ENCODE peak calls at places on chromosome 18, in eight cellular contexts. J, Y, A, U, X, T, N and B are unnamed samples.

GRCh38 chr18:22114526-22115321 is 54.7 kb upstream of the GATA6 start:
- DNase-seq in N (no peak), T (no peak), X (no peak), Y (no peak), A (no peak), J (no peak), U (no peak), B (no peak)

GRCh38 chr18:10927290-10927979 is 221.9 kb downstream of the PIEZO2 start:
- DNase-seq in U (no peak), Y (peak), T (no peak), N (peak), J (no peak), A (no peak), X (no peak), B (no peak)

GRCh38 chr18:73318732-73319479 is 451.1 kb upstream of the NETO1 start:
- DNase-seq in U (no peak), T (no peak), A (no peak), X (no peak), J (no peak), Y (peak), N (peak), B (no peak)

GRCh38 chr18:77851798-77852197 is 602.1 kb downstream of the GALR1 start:
- DNase-seq in A (no peak), N (no peak), Y (no peak), T (no peak), J (no peak), X (no peak), U (no peak), B (no peak)

GRCh38 chr18:11925800-11926481 is 17.8 kb upstream of the MPPE1 start:
- DNase-seq in J (no peak), T (no peak), A (no peak), Y (no peak), X (no peak), U (no peak), N (no peak), B (no peak)

GRCh38 chr18:39497819-39498218 is 1932.2 kb upstream of the CELF4 start:
- DNase-seq in J (no peak), N (no peak), U (no peak), T (no peak), Y (no peak), X (no peak), A (no peak), B (no peak)

GRCh38 chr18:79527656-79528055 is 131.9 kb downstream of the NFATC1 start:
- DNase-seq in A (peak), T (no peak), U (no peak), J (no peak), N (no peak), X (no peak), Y (no peak), B (no peak)

GRCh38 chr18:24741961-24742738 is 281.7 kb downstream of the HRH4 start:
- DNase-seq in N (no peak), T (no peak), A (no peak), U (no peak), Y (no peak), X (no peak), J (no peak), B (no peak)

GRCh38 chr18:67219821-67220220 is 296.7 kb downstream of the DSEL start:
- DNase-seq in J (no peak), A (no peak), N (no peak), X (no peak), T (no peak), Y (no peak), U (no peak), B (no peak)

GRCh38 chr18:54742654-54743053 is 85.6 kb upstream of the RAB27B start:
- DNase-seq in N (peak), J (no peak), X (no peak), U (no peak), Y (peak), A (peak), T (no peak), B (no peak)

GRCh38 chr18:848062-848795 is 36.2 kb upstream of the YES1 start:
- DNase-seq in U (no peak), X (no peak), T (no peak), Y (no peak), A (peak), N (no peak), J (no peak), B (no peak)

GRCh38 chr18:41940506-41941215 is 14.4 kb upstream of the PIK3C3 start:
- DNase-seq in Y (peak), J (no peak), U (no peak), X (no peak), N (peak), T (no peak), A (no peak), B (no peak)

GRCh38 chr18:55245200-55245599 is 285.9 kb upstream of the CCDC68 start:
- DNase-seq in N (peak), X (no peak), T (no peak), A (no peak), J (no peak), U (no peak), Y (no peak), B (no peak)

GRCh38 chr18:25058520-25058919 is 293.4 kb downstream of the ZNF521 start:
- DNase-seq in X (no peak), T (no peak), N (no peak), J (no peak), A (no peak), Y (no peak), U (no peak), B (no peak)

GRCh38 chr18:7559709-7560319 is 7.3 kb upstream of the PTPRM start:
- DNase-seq in Y (no peak), T (no peak), A (no peak), X (no peak), N (no peak), J (no peak), U (no peak), B (no peak)

GRCh38 chr18:67766930-67767329 is 250.4 kb upstream of the DSEL start:
- DNase-seq in N (peak), Y (peak), J (no peak), U (no peak), A (no peak), X (no peak), T (no peak), B (no peak)

GRCh38 chr18:35174093-35174731 is 66.6 kb upstream of the ZNF397 start:
- DNase-seq in N (no peak), A (no peak), T (peak), U (no peak), J (no peak), X (no peak), Y (no peak), B (no peak)

GRCh38 chr18:55185391-55185790 is 226.1 kb upstream of the CCDC68 start:
- DNase-seq in J (no peak), X (no peak), T (no peak), A (no peak), Y (no peak), U (no peak), N (no peak), B (no peak)

GRCh38 chr18:23460285-23461273 is 7.5 kb downstream of the RIOK3 start:
- DNase-seq in T (no peak), Y (no peak), N (no peak), X (no peak), U (no peak), J (no peak), A (no peak), B (no peak)

GRCh38 chr18:79597176-79598045 is 82.2 kb upstream of the CTDP1 start:
- DNase-seq in N (no peak), X (no peak), Y (no peak), T (no peak), A (no peak), U (no peak), J (peak), B (peak)

GRCh38 chr18:35191252-35192025 is 49.4 kb upstream of the ZNF397 start:
- DNase-seq in N (no peak), A (no peak), U (no peak), J (no peak), T (no peak), X (no peak), Y (no peak), B (no peak)

GRCh38 chr18:40926679-40927078 is 1028.4 kb upstream of the PIK3C3 start:
- DNase-seq in T (no peak), A (no peak), J (no peak), X (no peak), U (no peak), Y (no peak), N (no peak), B (no peak)

GRCh38 chr18:23194969-23195957 is 60.0 kb downstream of the CABLES1 start:
- DNase-seq in X (no peak), Y (no peak), N (no peak), A (no peak), U (no peak), T (peak), J (no peak), B (no peak)